ENCODE peak calls at places on chromosomes 1 and 21, in ten cellular contexts. T is uterus, I is lower leg skin, K is Peyer's patch, N is A549, R is K562, L is transverse colon, B is adrenal gland, E is heart left ventricle, W is ovary. Q is an unnamed sample.

GRCh38 chr21:46325073-46325912 is 1.3 kb downstream of the PCNT start:
- DNase-seq in R (peak), I (no peak), L (peak), K (peak), E (peak), W (peak), T (peak), N (peak), B (peak), Q (peak)

GRCh38 chr21:29436143-29436542 is 137.4 kb downstream of the BACH1 start:
- DNase-seq in N (no peak), B (peak), W (no peak), E (no peak), T (no peak), R (no peak), I (no peak), K (no peak), L (no peak), Q (no peak)

GRCh38 chr21:42853621-42854020 is 25.7 kb downstream of the WDR4 start:
- DNase-seq in R (no peak), E (no peak), W (no peak), B (no peak), N (no peak), K (no peak), I (no peak), L (no peak), T (no peak), Q (no peak)

GRCh38 chr1:32724678-32725594 is 22.4 kb upstream of the SYNC start:
- DNase-seq in L (peak), N (peak), B (peak), I (no peak), R (peak), T (peak), W (peak), E (peak), K (peak), Q (peak)

GRCh38 chr1:195748969-195749368 is 859.3 kb downstream of the KCNT2 start:
- DNase-seq in L (no peak), K (no peak), W (no peak), I (no peak), B (no peak), R (no peak), N (no peak), E (no peak), T (no peak), Q (no peak)

GRCh38 chr1:39409055-39409816 is 82.2 kb upstream of the BMP8A start:
- DNase-seq in E (peak), N (no peak), T (peak), B (peak), L (peak), R (no peak), W (peak), I (peak), K (peak), Q (no peak)

GRCh38 chr21:29053011-29053553 is 20.4 kb downstream of the CCT8 start:
- DNase-seq in B (no peak), I (no peak), K (no peak), R (no peak), W (no peak), E (no peak), L (no peak), T (no peak), N (no peak), Q (no peak)

GRCh38 chr21:35314896-35315582 is 265.9 kb upstream of the RUNX1 start:
- DNase-seq in R (no peak), W (no peak), L (no peak), I (no peak), B (peak), T (no peak), K (no peak), N (no peak), E (no peak), Q (no peak)

GRCh38 chr1:167198518-167199133 is 22.1 kb upstream of the POU2F1 start:
- DNase-seq in N (no peak), I (no peak), E (no peak), T (no peak), K (no peak), B (no peak), L (no peak), R (no peak), W (no peak), Q (no peak)

GRCh38 chr1:87203890-87204289 is 124.8 kb upstream of the LMO4 start:
- DNase-seq in R (no peak), I (no peak), T (no peak), W (no peak), K (no peak), N (no peak), L (no peak), E (no peak), B (no peak), Q (no peak)

GRCh38 chr1:63906053-63906704 is 132.4 kb downstream of the ROR1 start:
- DNase-seq in T (no peak), N (no peak), B (no peak), L (no peak), W (no peak), I (no peak), K (no peak), R (no peak), E (no peak), Q (no peak)

GRCh38 chr1:15310544-15310943 is 63.5 kb downstream of the FHAD1 start:
- DNase-seq in E (no peak), T (no peak), L (no peak), W (no peak), I (no peak), K (no peak), R (no peak), N (no peak), B (no peak), Q (no peak)

GRCh38 chr1:17755120-17755519 is at the start of gene ACTL8:
- DNase-seq in T (no peak), I (no peak), N (no peak), K (no peak), L (no peak), W (no peak), R (peak), B (no peak), E (peak), Q (peak)

GRCh38 chr1:7539772-7540175 is 231.3 kb upstream of the VAMP3 start:
- DNase-seq in K (peak), R (peak), N (no peak), B (peak), T (no peak), E (peak), I (peak), W (no peak), L (peak), Q (peak)

GRCh38 chr21:42187976-42188653 is 30.8 kb upstream of the ABCG1 start:
- DNase-seq in R (no peak), T (no peak), B (no peak), W (no peak), I (peak), L (peak), E (no peak), N (no peak), K (peak), Q (no peak)

GRCh38 chr1:179761296-179761695 is 18.2 kb downstream of the FAM163A start:
- DNase-seq in N (no peak), K (no peak), B (no peak), I (no peak), L (no peak), T (no peak), W (no peak), R (no peak), E (no peak), Q (no peak)

GRCh38 chr1:100358210-100358609 is 5.9 kb downstream of the CDC14A start:
- DNase-seq in R (no peak), N (no peak), K (no peak), T (no peak), I (no peak), W (no peak), E (no peak), L (no peak), B (no peak), Q (peak)

GRCh38 chr1:162485236-162485635 is 12.4 kb upstream of the UHMK1 start:
- DNase-seq in W (no peak), T (no peak), E (no peak), B (no peak), L (no peak), N (no peak), R (no peak), K (no peak), I (no peak), Q (no peak)

GRCh38 chr1:102083186-102083585 is 86.5 kb upstream of the OLFM3 start:
- DNase-seq in I (no peak), W (no peak), T (no peak), K (no peak), N (no peak), R (no peak), L (no peak), E (no peak), B (no peak), Q (no peak)

GRCh38 chr1:247330548-247331171 is 1.0 kb downstream of the ZNF496 start:
- DNase-seq in W (no peak), I (no peak), B (no peak), K (no peak), N (peak), R (no peak), L (no peak), E (no peak), T (no peak), Q (no peak)

GRCh38 chr21:43267391-43268085 is 98.7 kb downstream of the CRYAA start:
- DNase-seq in W (no peak), N (no peak), L (no peak), K (no peak), I (no peak), T (no peak), R (no peak), E (peak), B (no peak), Q (no peak)

GRCh38 chr1:97930472-97930871 is 9.6 kb upstream of the DPYD start:
- DNase-seq in R (no peak), E (no peak), B (no peak), T (no peak), L (no peak), N (no peak), K (no peak), I (no peak), W (no peak), Q (no peak)

GRCh38 chr1:223077434-223077833 is 65.6 kb downstream of the TLR5 start:
- DNase-seq in L (no peak), N (no peak), K (peak), T (no peak), E (no peak), W (no peak), B (peak), I (no peak), R (peak), Q (no peak)

GRCh38 chr1:224922404-224923164 is 6.9 kb upstream of the DNAH14 start:
- DNase-seq in R (peak), I (no peak), N (peak), B (peak), K (no peak), E (no peak), L (no peak), T (no peak), W (no peak), Q (peak)

GRCh38 chr1:202811296-202812175 is 782 bp downstream of the PCAT6 start:
- DNase-seq in L (peak), T (peak), N (no peak), B (peak), R (peak), E (peak), W (no peak), I (no peak), K (peak), Q (peak)

GRCh38 chr1:243621973-243622372 is 228.1 kb downstream of the AKT3 start:
- DNase-seq in T (no peak), N (no peak), E (no peak), W (no peak), K (no peak), B (no peak), R (no peak), I (no peak), L (no peak), Q (no peak)

GRCh38 chr1:44811714-44812151 is 3.4 kb downstream of the BTBD19 start:
- DNase-seq in N (no peak), E (peak), W (no peak), B (peak), K (peak), L (no peak), T (peak), R (no peak), I (no peak), Q (peak)

GRCh38 chr1:211986628-211987254 is 48.6 kb downstream of the INTS7 start:
- DNase-seq in L (no peak), N (no peak), E (no peak), T (no peak), W (no peak), R (no peak), K (no peak), I (no peak), B (no peak), Q (no peak)

GRCh38 chr1:155978973-155979429 is 654 bp upstream of the ARHGEF2 start:
- DNase-seq in N (no peak), I (no peak), E (no peak), K (no peak), L (peak), W (no peak), B (no peak), T (peak), R (peak), Q (peak)

GRCh38 chr1:80217377-80217986 is 1211.0 kb upstream of the ADGRL4 start:
- DNase-seq in I (peak), W (no peak), T (no peak), L (no peak), N (peak), B (peak), K (no peak), E (no peak), R (no peak), Q (no peak)

GRCh38 chr1:220806408-220806807 is 19.7 kb downstream of the MTARC1 start:
- DNase-seq in E (no peak), R (no peak), K (no peak), W (no peak), L (no peak), T (peak), I (no peak), B (no peak), N (no peak), Q (no peak)

GRCh38 chr1:14765773-14766172 is 167.3 kb downstream of the KAZN start:
- DNase-seq in R (no peak), E (no peak), N (peak), W (no peak), K (no peak), B (no peak), T (no peak), L (no peak), I (peak), Q (no peak)

GRCh38 chr1:226863446-226863845 is 7.0 kb upstream of the PSEN2 start:
- DNase-seq in W (no peak), T (no peak), L (no peak), K (no peak), B (no peak), N (no peak), R (no peak), I (peak), E (no peak), Q (no peak)

GRCh38 chr1:226870026-226870322 is 442 bp upstream of the PSEN2 start:
- DNase-seq in K (no peak), E (no peak), W (no peak), L (no peak), T (no peak), B (no peak), N (peak), I (no peak), R (no peak), Q (no peak)

GRCh38 chr1:67430358-67431155 is at the start of gene SERBP1:
- DNase-seq in T (peak), L (peak), K (peak), N (peak), W (peak), I (peak), B (peak), R (peak), E (peak), Q (peak)
- TF ChIP-seq POLR2A in T (peak), L (peak), K (peak), N (peak), W (peak), I (no peak), B (peak), R (peak), E (peak), Q (peak)

GRCh38 chr1:92298573-92299476 is at the start of the genes GLMN and RPAP2:
- DNase-seq in W (peak), B (peak), E (peak), T (peak), I (peak), L (peak), N (peak), K (peak), R (peak), Q (peak)
- TF ChIP-seq POLR2A in W (peak), B (peak), E (peak), T (peak), I (no peak), L (peak), N (peak), K (peak), R (peak), Q (peak)

GRCh38 chr1:229342305-229342901 is 444 bp downstream of the CCSAP start:
- DNase-seq in W (peak), E (peak), L (peak), R (peak), I (peak), N (peak), B (peak), K (peak), T (peak), Q (peak)
- TF ChIP-seq POLR2A in W (no peak), E (no peak), L (peak), R (peak), I (no peak), N (peak), B (peak), K (no peak), T (peak), Q (peak)

GRCh38 chr1:153922838-153923652 is at the start of gene GATAD2B:
- DNase-seq in W (peak), E (peak), T (peak), I (peak), B (peak), N (peak), R (peak), K (peak), L (peak), Q (peak)
- TF ChIP-seq POLR2A in W (peak), E (peak), T (no peak), I (no peak), B (peak), N (peak), R (peak), K (no peak), L (no peak), Q (peak)

GRCh38 chr1:28512058-28512611 is 6.3 kb downstream of the RCC1 start:
- DNase-seq in R (no peak), E (no peak), K (no peak), I (no peak), B (no peak), W (no peak), N (no peak), L (no peak), T (no peak), Q (no peak)
- TF ChIP-seq POLR2A in R (no peak), E (no peak), K (no peak), I (no peak), B (no peak), W (no peak), N (no peak), L (no peak), T (no peak), Q (peak)

GRCh38 chr1:59046134-59046533 is 250.8 kb upstream of the FGGY start:
- DNase-seq in T (no peak), K (no peak), R (no peak), E (no peak), B (no peak), N (no peak), W (no peak), L (no peak), I (no peak), Q (no peak)
- TF ChIP-seq POLR2A in T (no peak), K (no peak), R (no peak), E (no peak), B (no peak), N (no peak), W (no peak), L (no peak), I (no peak), Q (no peak)

DNA sequence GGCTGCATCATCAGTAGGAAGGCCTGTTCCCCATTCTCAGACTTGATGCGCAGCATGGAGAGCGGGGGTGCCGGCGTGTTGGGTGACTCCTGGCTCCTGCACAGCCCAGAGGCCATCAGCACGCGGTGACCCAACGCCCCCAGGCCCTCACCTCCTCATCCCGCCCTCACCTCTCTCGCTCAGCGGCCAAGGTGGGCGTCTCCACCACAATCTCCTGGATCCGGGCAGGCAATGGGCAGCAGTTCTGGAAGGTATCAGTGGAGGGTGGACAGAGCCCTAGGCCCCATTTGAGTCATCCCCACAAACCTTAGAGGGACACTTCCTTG is 2.8 kb downstream of the SH3BGRL3 start:
- DNase-seq in R (no peak), K (no peak), N (no peak), T (no peak), E (no peak), I (no peak), L (no peak), B (no peak), W (no peak), Q (no peak)
- TF ChIP-seq POLR2A in R (peak), K (no peak), N (no peak), T (no peak), E (no peak), I (no peak), L (no peak), B (no peak), W (no peak), Q (no peak)

GRCh38 chr1:234486858-234487830 is 8.2 kb upstream of the TARBP1 start:
- DNase-seq in L (peak), E (no peak), T (no peak), N (peak), K (no peak), R (no peak), B (peak), I (no peak), W (peak), Q (peak)
- TF ChIP-seq POLR2A in L (no peak), E (no peak), T (no peak), N (no peak), K (no peak), R (no peak), B (no peak), I (no peak), W (no peak), Q (no peak)

Q was measured in erythroblast.